ENCODE peak calls at places on chromosomes 11 and 22, in nine cellular contexts. V, I, U, P, N, F, K, C and O are unnamed samples.

GRCh38 chr11:128157423-128158298 is 429.7 kb downstream of the ETS1 start:
- DNase-seq in C (peak), I (peak), N (no peak), K (peak), F (peak), U (peak), V (peak), P (peak), O (peak)

GRCh38 chr22:36933629-36934028 is 20.2 kb downstream of the CSF2RB start:
- DNase-seq in C (no peak), U (no peak), N (no peak), P (no peak), K (no peak), I (no peak), F (no peak), V (no peak), O (no peak)

GRCh38 chr22:37112084-37112728 is 2.7 kb upstream of the TMPRSS6 start:
- DNase-seq in K (no peak), P (no peak), U (no peak), N (no peak), F (no peak), V (no peak), I (no peak), C (no peak), O (no peak)

GRCh38 chr11:120336641-120337132 is 474 bp downstream of the ARHGEF12 start:
- DNase-seq in N (no peak), I (peak), V (peak), P (peak), U (peak), F (no peak), C (no peak), K (no peak), O (no peak)

GRCh38 chr11:68803766-68804165 is 38.0 kb downstream of the CPT1A start:
- DNase-seq in F (no peak), N (no peak), K (no peak), C (no peak), U (no peak), P (no peak), V (no peak), I (no peak), O (no peak)

GRCh38 chr11:124072147-124072546 is 31.0 kb upstream of the OR10G7 start:
- DNase-seq in N (no peak), F (no peak), K (no peak), V (no peak), P (no peak), U (no peak), C (no peak), I (no peak), O (no peak)

GRCh38 chr11:60981515-60981914 is 10.0 kb downstream of the CD6 start:
- DNase-seq in I (no peak), P (no peak), F (no peak), K (no peak), C (no peak), U (no peak), V (no peak), N (no peak), O (no peak)

GRCh38 chr11:24198458-24198857 is 298.4 kb upstream of the LUZP2 start:
- DNase-seq in C (no peak), U (no peak), P (no peak), K (peak), I (no peak), N (no peak), V (no peak), F (no peak), O (no peak)

GRCh38 chr11:73281201-73281741 is 9.1 kb downstream of the P2RY6 start:
- DNase-seq in U (no peak), F (no peak), C (no peak), I (no peak), P (no peak), N (no peak), V (no peak), K (no peak), O (no peak)

GRCh38 chr11:73257342-73258103 is 14.6 kb upstream of the P2RY6 start:
- DNase-seq in F (no peak), N (peak), I (peak), C (no peak), U (peak), P (no peak), K (peak), V (no peak), O (no peak)

GRCh38 chr11:86594746-86595145 is 77.7 kb downstream of the ME3 start:
- DNase-seq in V (no peak), P (no peak), K (no peak), N (no peak), C (no peak), F (no peak), I (no peak), U (no peak), O (no peak)

GRCh38 chr11:131744847-131745246 is 374.4 kb downstream of the NTM start:
- DNase-seq in U (no peak), N (no peak), C (no peak), P (no peak), F (no peak), V (no peak), K (no peak), I (no peak), O (no peak)